ENCODE peak calls at places on chromosome 16, in six cellular contexts. Y, E, Q, X, J and F are unnamed samples.

GRCh38 chr16:71311553-71312158 is 22.5 kb upstream of the CMTR2 start:
- DNase-seq in X (no peak), J (no peak), E (peak; percentile 31), Q (no peak), Y (no peak), F (peak; percentile 39)

GRCh38 chr16:8966781-8967436 is 3.2 kb upstream of the USP7 start:
- DNase-seq in E (no peak), Y (no peak), X (no peak), Q (no peak), J (no peak), F (no peak)

GRCh38 chr16:31215287-31216115 is 1.4 kb downstream of the PYDC1 start:
- DNase-seq in Y (no peak), E (peak; percentile 74), X (peak; percentile 64), Q (no peak), J (peak; percentile 70), F (peak; percentile 78)

GRCh38 chr16:85173077-85173980 is 61.1 kb upstream of the CIBAR2 start:
- DNase-seq in Q (no peak), E (no peak), Y (no peak), X (no peak), J (peak; percentile 37), F (no peak)

GRCh38 chr16:50224297-50224696 is 42.1 kb upstream of the ADCY7 start:
- DNase-seq in X (no peak), J (no peak), E (no peak), Y (no peak), Q (no peak), F (no peak)

GRCh38 chr16:63217011-63217410 is 1180.8 kb upstream of the CDH8 start:
- DNase-seq in Y (no peak), Q (no peak), J (no peak), X (no peak), E (no peak), F (no peak)

GRCh38 chr16:57619133-57619605 is 9.3 kb upstream of the ADGRG1 start:
- DNase-seq in X (peak; percentile 22), E (no peak), Y (no peak), J (no peak), Q (no peak), F (no peak)

GRCh38 chr16:70553175-70553574 is 29.6 kb downstream of the SF3B3 start:
- DNase-seq in X (no peak), J (no peak), E (no peak), Q (no peak), Y (no peak), F (no peak)

GRCh38 chr16:49608801-49609200 is 235.2 kb downstream of the C16orf78 start:
- DNase-seq in Q (no peak), J (no peak), E (no peak), X (no peak), Y (no peak), F (no peak)

GRCh38 chr16:30526137-30526822 is at the start of gene ZNF768:
- DNase-seq in J (peak; percentile 81), Y (no peak), E (peak; percentile 29), Q (no peak), X (no peak), F (peak; percentile 89)

GRCh38 chr16:88068476-88069396 is 117.5 kb downstream of the BANP start:
- DNase-seq in X (no peak), J (peak; percentile 50), Y (no peak), Q (no peak), E (peak; percentile 2), F (no peak)
- TF ChIP-seq CTCF in X (no peak), J (no peak), Y (no peak), Q (no peak), E (no peak), F (no peak)

DNA sequence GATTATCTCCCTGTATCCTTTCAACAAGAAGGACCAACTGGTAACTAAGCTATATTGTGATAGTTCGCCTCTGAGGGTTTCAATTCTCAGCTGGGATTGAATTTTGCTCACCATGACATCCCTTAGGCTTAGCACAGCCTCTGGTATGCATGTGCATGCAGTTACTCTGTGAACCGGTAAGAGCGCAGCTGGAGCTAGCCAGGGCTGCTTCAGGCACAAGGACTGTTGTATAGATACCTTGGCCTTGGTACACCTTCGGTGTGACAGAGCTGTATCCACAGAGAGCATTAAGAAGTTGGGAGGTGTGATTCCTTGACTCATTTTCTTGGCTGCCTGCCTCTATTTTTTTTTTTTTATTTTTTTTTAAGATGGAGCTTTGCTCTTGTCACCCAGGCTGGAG is 2.3 kb upstream of the NUTF2 start:
- DNase-seq in X (no peak), J (no peak), Y (no peak), Q (no peak), E (no peak), F (no peak)
- TF ChIP-seq CTCF in X (no peak), J (no peak), Y (no peak), Q (no peak), E (no peak), F (no peak)

GRCh38 chr16:23082161-23082788 is 67.0 kb downstream of the USP31 start:
- DNase-seq in Q (no peak), X (no peak), J (no peak), Y (no peak), E (no peak), F (no peak)
- TF ChIP-seq CTCF in Q (peak; percentile 8), X (no peak), J (no peak), Y (no peak), E (no peak), F (no peak)

DNA sequence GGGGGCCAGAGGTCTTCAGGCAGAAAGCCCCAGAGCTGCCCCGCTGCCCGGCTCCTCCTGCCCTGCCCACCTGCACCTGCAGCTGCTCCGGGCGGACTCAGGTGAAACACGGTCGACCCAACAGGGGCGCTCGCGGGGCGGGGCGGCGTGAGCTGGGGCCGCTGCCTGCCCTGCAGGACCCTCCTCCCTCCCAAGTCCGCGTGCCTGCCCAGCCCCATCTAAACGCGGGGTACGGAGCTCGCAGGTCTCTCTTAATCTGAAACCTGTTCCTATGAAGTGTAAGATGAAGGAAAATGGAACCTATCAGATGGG is 28.1 kb downstream of the GNPTG start:
- DNase-seq in X (no peak), J (no peak), E (no peak), Y (no peak), Q (no peak), F (no peak)
- TF ChIP-seq CTCF in X (no peak), J (no peak), E (no peak), Y (no peak), Q (no peak), F (no peak)

GRCh38 chr16:79836129-79836528 is 235.6 kb upstream of the MAF start:
- DNase-seq in J (no peak), Y (no peak), E (no peak), X (no peak), Q (no peak), F (no peak)
- TF ChIP-seq CTCF in J (no peak), Y (no peak), E (no peak), X (no peak), Q (no peak), F (no peak)

GRCh38 chr16:3487521-3488410 is 7.5 kb downstream of the C16orf90 start:
- DNase-seq in X (no peak), Y (no peak), Q (no peak), E (no peak), J (peak; percentile 39), F (no peak)
- TF ChIP-seq CTCF in X (no peak), Y (no peak), Q (no peak), E (no peak), J (no peak), F (no peak)

DNA sequence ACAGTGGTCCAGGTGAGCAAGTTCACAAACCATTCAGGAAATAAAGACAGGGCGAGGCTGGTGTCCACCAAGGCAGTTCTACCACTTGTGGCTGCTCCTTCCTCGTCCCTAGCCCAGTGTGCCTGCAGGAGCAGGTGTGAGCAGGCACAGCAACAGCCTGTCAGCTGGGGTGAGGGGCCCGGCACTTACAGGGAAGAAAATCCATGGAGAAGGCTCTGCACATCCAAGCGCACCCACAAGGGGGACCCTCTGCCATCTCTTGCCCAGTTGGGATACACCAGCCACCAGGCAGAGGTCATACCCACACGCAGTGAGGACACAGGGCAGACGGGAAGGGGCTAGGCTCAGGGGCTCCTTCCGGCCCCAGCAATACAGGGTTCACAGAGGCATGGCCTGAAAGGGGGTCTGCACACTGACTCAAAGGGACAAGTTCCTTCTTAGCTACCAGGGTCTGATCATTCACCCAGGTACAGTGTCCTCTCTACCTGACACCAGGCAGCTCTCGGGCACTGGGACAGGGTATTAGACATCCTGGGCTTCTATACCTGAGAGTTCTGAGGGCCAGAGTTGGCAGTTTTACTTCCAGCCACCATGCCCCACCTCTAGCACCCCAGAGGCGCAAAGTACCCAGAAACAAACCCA is 27.0 kb downstream of the CDIP1 start:
- DNase-seq in Y (no peak), X (peak; percentile 73), Q (no peak), E (peak; percentile 88), J (peak; percentile 77), F (no peak)
- TF ChIP-seq CTCF in Y (peak; percentile 41), X (no peak), Q (peak; percentile 63), E (peak; percentile 47), J (peak; percentile 12), F (no peak)

DNA sequence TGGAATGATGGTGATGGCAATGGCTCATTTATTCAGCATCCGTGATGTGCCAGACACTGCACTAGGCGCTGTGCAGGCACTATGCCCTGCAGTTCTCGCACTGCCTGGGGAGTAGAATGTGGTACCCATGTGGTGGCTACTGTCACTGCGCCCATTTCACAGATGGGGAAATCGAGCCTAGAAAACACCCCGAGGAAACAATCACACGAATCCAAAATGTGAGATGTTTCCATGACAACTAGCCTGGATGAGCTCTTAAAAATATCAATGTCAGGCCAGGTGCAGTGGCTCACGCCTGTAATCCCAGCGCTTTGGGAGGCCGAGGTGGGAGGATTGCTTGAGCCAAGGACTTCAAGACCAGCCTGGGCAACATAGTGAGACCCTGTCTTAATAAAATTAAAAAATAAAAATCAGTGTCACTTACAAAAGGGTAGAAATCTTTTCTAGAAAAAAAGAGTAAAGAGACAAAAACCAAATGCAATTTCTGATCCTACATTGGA is 57.9 kb upstream of the TNRC6A start:
- DNase-seq in J (no peak), Y (no peak), E (no peak), X (no peak), Q (no peak), F (no peak)
- TF ChIP-seq CTCF in J (no peak), Y (peak; percentile 38), E (no peak), X (no peak), Q (no peak), F (no peak)

GRCh38 chr16:24986512-24987303 is 28.5 kb downstream of the ARHGAP17 start:
- DNase-seq in Q (no peak), E (peak; percentile 24), X (no peak), J (no peak), Y (no peak), F (no peak)

GRCh38 chr16:24983521-24983920 is 31.6 kb downstream of the ARHGAP17 start:
- DNase-seq in Q (no peak), X (no peak), J (no peak), Y (no peak), E (no peak), F (no peak)

GRCh38 chr16:24980077-24980793 is 34.9 kb downstream of the ARHGAP17 start:
- DNase-seq in J (no peak), E (no peak), Y (no peak), X (no peak), Q (no peak), F (peak; percentile 37)

GRCh38 chr16:24984903-24985675 is 30.1 kb downstream of the ARHGAP17 start:
- DNase-seq in X (no peak), Y (no peak), J (no peak), E (no peak), Q (no peak), F (no peak)

GRCh38 chr16:24984101-24984500 is 31.1 kb downstream of the ARHGAP17 start:
- DNase-seq in Y (no peak), Q (no peak), J (no peak), X (no peak), E (no peak), F (no peak)
- TF ChIP-seq CTCF in Y (no peak), Q (no peak), J (no peak), X (no peak), E (no peak), F (no peak)